ENCODE peak calls at places on chromosomes 3 and 15, in four cellular contexts. One of them, this sample, is unnamed.

GRCh38 chr15:89566621-89567294 is 8.5 kb upstream of the TICRR start:
- DNase-seq in K562: no peak
- DNase-seq in H1: no peak
- DNase-seq in GM12878: no peak
- DNase-seq in this sample: no peak

GRCh38 chr15:101049856-101050646 is 130.9 kb downstream of the LRRK1 start:
- DNase-seq in K562: no peak
- DNase-seq in H1: no peak
- DNase-seq in GM12878: no peak
- DNase-seq in this sample: no peak

GRCh38 chr3:89155811-89156210 is 48.4 kb downstream of the EPHA3 start:
- DNase-seq in K562: no peak
- DNase-seq in H1: no peak
- DNase-seq in GM12878: no peak
- DNase-seq in this sample: no peak

GRCh38 chr15:31303434-31304073 is 23.1 kb upstream of the KLF13 start:
- DNase-seq in K562: peak; percentile 60
- DNase-seq in GM12878: no peak
- DNase-seq in H1: no peak
- DNase-seq in this sample: no peak

GRCh38 chr3:187986514-187986934 is 167.4 kb upstream of the LPP start:
- DNase-seq in GM12878: no peak
- DNase-seq in K562: peak; percentile 28
- DNase-seq in H1: no peak
- DNase-seq in this sample: no peak

GRCh38 chr3:138365253-138365555 is 16.8 kb downstream of the MRAS start:
- DNase-seq in H1: no peak
- DNase-seq in K562: no peak
- DNase-seq in GM12878: no peak
- DNase-seq in this sample: no peak

GRCh38 chr15:86915811-86916331 is 836.2 kb downstream of the AGBL1 start:
- DNase-seq in GM12878: no peak
- DNase-seq in K562: peak; percentile 22
- DNase-seq in H1: no peak
- DNase-seq in this sample: peak; percentile 31

GRCh38 chr3:128068156-128068620 is 16.0 kb downstream of the SEC61A1 start:
- DNase-seq in H1: no peak
- DNase-seq in K562: peak; percentile 50
- DNase-seq in GM12878: no peak
- DNase-seq in this sample: peak; percentile 57

GRCh38 chr15:92001307-92001706 is 147.8 kb downstream of the SLCO3A1 start:
- DNase-seq in K562: no peak
- DNase-seq in H1: no peak
- DNase-seq in GM12878: no peak
- DNase-seq in this sample: no peak

GRCh38 chr3:44045476-44046275 is 196.0 kb upstream of the TOPAZ1 start:
- DNase-seq in GM12878: peak; percentile 98
- DNase-seq in K562: peak; percentile 22
- DNase-seq in H1: no peak
- DNase-seq in this sample: no peak

GRCh38 chr3:45509038-45509767 is 85.3 kb upstream of the LIMD1 start:
- DNase-seq in H1: peak; percentile 29
- DNase-seq in GM12878: no peak
- DNase-seq in K562: no peak
- DNase-seq in this sample: no peak

GRCh38 chr3:8732413-8732812 is 1.2 kb upstream of the CAV3 start:
- DNase-seq in H1: no peak
- DNase-seq in K562: no peak
- DNase-seq in GM12878: no peak
- DNase-seq in this sample: no peak

GRCh38 chr3:52782412-52783210 is 5.2 kb downstream of the ITIH1 start:
- DNase-seq in GM12878: no peak
- DNase-seq in H1: no peak
- DNase-seq in K562: no peak
- DNase-seq in this sample: no peak

GRCh38 chr3:55770077-55770476 is 283.0 kb upstream of the WNT5A start:
- DNase-seq in K562: no peak
- DNase-seq in H1: no peak
- DNase-seq in GM12878: no peak
- DNase-seq in this sample: no peak

GRCh38 chr3:134708671-134709070 is 57.8 kb upstream of the KY start:
- DNase-seq in H1: no peak
- DNase-seq in K562: no peak
- DNase-seq in GM12878: no peak
- DNase-seq in this sample: no peak

GRCh38 chr3:104909721-104910120 is 457.0 kb upstream of the ALCAM start:
- DNase-seq in H1: no peak
- DNase-seq in K562: no peak
- DNase-seq in GM12878: no peak
- DNase-seq in this sample: no peak

GRCh38 chr15:63369296-63369695 is 12.3 kb downstream of the CA12 start:
- DNase-seq in H1: no peak
- DNase-seq in K562: no peak
- DNase-seq in GM12878: no peak
- DNase-seq in this sample: no peak

GRCh38 chr15:68126415-68126814 is 72.3 kb downstream of the PIAS1 start:
- DNase-seq in H1: no peak
- DNase-seq in GM12878: no peak
- DNase-seq in K562: no peak
- DNase-seq in this sample: no peak

GRCh38 chr3:64687781-64688515 is at the start of gene ADAMTS9:
- DNase-seq in K562: no peak
- DNase-seq in GM12878: no peak
- DNase-seq in H1: no peak
- DNase-seq in this sample: no peak

GRCh38 chr15:68578960-68579935 is at the start of gene CORO2B:
- DNase-seq in H1: no peak
- DNase-seq in K562: no peak
- DNase-seq in GM12878: no peak
- DNase-seq in this sample: no peak

GRCh38 chr3:18419232-18419631 is 5.9 kb downstream of the SATB1 start:
- DNase-seq in GM12878: no peak
- DNase-seq in K562: no peak
- DNase-seq in H1: no peak
- DNase-seq in this sample: no peak

GRCh38 chr15:81914333-81914732 is 131.5 kb downstream of the MEX3B start:
- DNase-seq in GM12878: no peak
- DNase-seq in K562: no peak
- DNase-seq in H1: no peak
- DNase-seq in this sample: no peak

GRCh38 chr3:141096981-141097380 is 45.8 kb downstream of the SPSB4 start:
- DNase-seq in K562: no peak
- DNase-seq in GM12878: no peak
- DNase-seq in H1: no peak
- DNase-seq in this sample: no peak

GRCh38 chr3:124582621-124583437 is 147.4 kb upstream of the UMPS start:
- DNase-seq in H1: no peak
- DNase-seq in K562: no peak
- DNase-seq in GM12878: no peak
- DNase-seq in this sample: peak; percentile 73

GRCh38 chr3:187150599-187150998 is 11.3 kb upstream of the RPL39L start:
- DNase-seq in K562: no peak
- DNase-seq in GM12878: no peak
- DNase-seq in H1: no peak
- DNase-seq in this sample: peak; percentile 34

GRCh38 chr3:157807286-157807685 is 298.9 kb downstream of the SHOX2 start:
- DNase-seq in GM12878: no peak
- DNase-seq in K562: no peak
- DNase-seq in H1: no peak
- DNase-seq in this sample: no peak

GRCh38 chr15:80070840-80071239 is 11.4 kb downstream of the ZFAND6 start:
- DNase-seq in GM12878: no peak
- DNase-seq in K562: no peak
- DNase-seq in H1: no peak
- DNase-seq in this sample: peak; percentile 82

GRCh38 chr15:80071652-80072051 is 12.2 kb downstream of the ZFAND6 start:
- DNase-seq in H1: no peak
- DNase-seq in GM12878: no peak
- DNase-seq in K562: no peak
- DNase-seq in this sample: no peak

GRCh38 chr15:80066912-80067311 is 7.4 kb downstream of the ZFAND6 start:
- DNase-seq in H1: no peak
- DNase-seq in GM12878: no peak
- DNase-seq in K562: no peak
- DNase-seq in this sample: no peak

GRCh38 chr15:80072285-80072684 is 12.8 kb downstream of the ZFAND6 start:
- DNase-seq in GM12878: peak; percentile 83
- DNase-seq in H1: no peak
- DNase-seq in K562: peak; percentile 76
- DNase-seq in this sample: peak; percentile 91

GRCh38 chr15:80068578-80068977 is 9.1 kb downstream of the ZFAND6 start:
- DNase-seq in H1: no peak
- DNase-seq in GM12878: no peak
- DNase-seq in K562: no peak
- DNase-seq in this sample: no peak
- TF ChIP-seq TAF1 in H1: no peak
- TF ChIP-seq TAF1 in GM12878: no peak
- TF ChIP-seq TAF1 in K562: no peak
- TF ChIP-seq TAF1 in this sample: no peak

GRCh38 chr3:101629219-101629618 is 47.7 kb downstream of the ZBTB11 start:
- DNase-seq in H1: no peak
- DNase-seq in K562: no peak
- DNase-seq in GM12878: no peak
- DNase-seq in this sample: no peak
- TF ChIP-seq CEBPB in H1: no peak
- TF ChIP-seq CEBPB in K562: no peak
- TF ChIP-seq CEBPB in GM12878: no peak
- TF ChIP-seq CEBPB in this sample: no peak

DNA sequence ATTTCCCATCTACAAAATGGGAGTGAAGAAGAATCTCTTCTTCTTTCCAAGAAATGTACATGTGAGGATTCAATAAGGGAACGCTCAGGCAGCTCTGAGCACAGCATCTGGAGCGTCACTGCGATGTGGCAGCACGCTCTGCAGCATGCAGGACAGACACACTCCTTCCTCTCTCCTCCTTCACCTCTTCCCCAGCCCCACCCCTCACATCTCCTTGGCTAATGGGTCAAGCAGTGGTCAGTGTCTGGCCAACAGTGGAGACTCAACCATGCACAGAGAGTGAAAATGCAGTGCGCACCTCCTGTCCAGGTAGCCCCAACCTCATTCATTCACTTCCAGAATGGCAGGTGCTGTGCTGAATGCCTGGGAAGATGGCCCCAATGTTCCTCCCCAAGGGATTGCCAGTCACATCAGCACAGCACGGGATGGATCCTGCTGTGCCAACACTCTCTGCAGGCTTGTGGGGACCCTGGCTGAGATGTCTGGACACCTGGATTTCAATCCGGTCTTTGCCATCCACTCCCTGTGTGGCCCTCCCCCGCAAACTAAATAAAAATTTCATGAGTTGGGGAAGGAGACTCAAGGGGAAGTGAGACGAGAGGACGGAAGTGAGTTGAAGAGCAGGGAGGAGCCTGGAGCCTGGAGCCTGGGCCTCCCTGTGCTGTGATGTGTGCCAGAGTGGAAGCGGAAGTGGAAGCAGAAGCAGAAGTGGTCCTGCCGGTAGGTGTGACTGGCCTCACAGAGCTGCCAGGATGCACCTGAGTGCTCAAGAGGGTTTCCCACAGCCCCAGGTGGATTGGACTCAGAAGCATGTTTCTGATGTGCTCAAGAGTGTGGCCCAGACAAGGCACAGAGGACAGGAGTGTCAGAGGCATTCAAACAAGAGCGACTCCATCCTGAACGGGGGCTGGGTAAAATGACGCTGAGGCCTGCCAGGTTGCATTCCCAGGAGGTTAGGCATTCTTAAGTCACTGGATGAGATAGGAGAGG is 163.9 kb downstream of the SMAD6 start:
- DNase-seq in K562: no peak
- DNase-seq in GM12878: peak; percentile 41
- DNase-seq in H1: no peak
- DNase-seq in this sample: no peak
- TF ChIP-seq TAF1 in K562: no peak
- TF ChIP-seq TAF1 in GM12878: no peak
- TF ChIP-seq TAF1 in H1: no peak
- TF ChIP-seq TAF1 in this sample: no peak

DNA sequence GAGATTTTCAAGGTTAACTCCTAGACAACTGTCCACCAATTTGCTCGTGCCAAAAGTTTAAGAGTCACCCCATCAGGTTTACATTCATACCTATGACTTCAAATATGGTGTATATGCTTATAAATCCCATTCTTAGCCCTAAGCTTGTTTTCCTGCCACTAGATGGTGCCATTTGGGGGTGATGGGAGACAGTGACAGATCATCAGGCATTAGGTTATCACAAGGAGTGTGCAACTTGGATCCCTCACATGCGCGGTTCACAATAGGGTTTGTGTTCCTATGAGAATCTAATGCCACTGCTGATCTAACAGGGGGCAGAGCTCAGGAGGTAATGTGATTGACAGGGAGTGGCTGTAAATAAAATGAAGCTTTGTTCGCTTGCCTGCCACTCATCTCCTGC is 182.7 kb downstream of the CNTN6 start:
- DNase-seq in H1: no peak
- DNase-seq in K562: no peak
- DNase-seq in GM12878: no peak
- DNase-seq in this sample: no peak
- TF ChIP-seq CEBPB in H1: no peak
- TF ChIP-seq CEBPB in K562: no peak
- TF ChIP-seq CEBPB in GM12878: no peak
- TF ChIP-seq CEBPB in this sample: no peak

GRCh38 chr15:57892181-57892580 is 173.3 kb downstream of the ALDH1A2 start:
- DNase-seq in K562: no peak
- DNase-seq in H1: no peak
- DNase-seq in GM12878: no peak
- DNase-seq in this sample: no peak

GRCh38 chr15:57890351-57890750 is 175.2 kb downstream of the ALDH1A2 start:
- DNase-seq in K562: no peak
- DNase-seq in H1: no peak
- DNase-seq in GM12878: no peak
- DNase-seq in this sample: no peak

GRCh38 chr15:57887825-57888224 is 177.7 kb downstream of the ALDH1A2 start:
- DNase-seq in K562: no peak
- DNase-seq in GM12878: no peak
- DNase-seq in H1: no peak
- DNase-seq in this sample: no peak

GRCh38 chr15:57893075-57893474 is 172.4 kb downstream of the ALDH1A2 start:
- DNase-seq in H1: no peak
- DNase-seq in GM12878: no peak
- DNase-seq in K562: no peak
- DNase-seq in this sample: no peak

GRCh38 chr15:57890878-57891277 is 174.6 kb downstream of the ALDH1A2 start:
- DNase-seq in H1: no peak
- DNase-seq in K562: no peak
- DNase-seq in GM12878: no peak
- DNase-seq in this sample: no peak
- TF ChIP-seq TAF1 in H1: no peak
- TF ChIP-seq TAF1 in K562: no peak
- TF ChIP-seq TAF1 in GM12878: no peak
- TF ChIP-seq TAF1 in this sample: no peak

DNA sequence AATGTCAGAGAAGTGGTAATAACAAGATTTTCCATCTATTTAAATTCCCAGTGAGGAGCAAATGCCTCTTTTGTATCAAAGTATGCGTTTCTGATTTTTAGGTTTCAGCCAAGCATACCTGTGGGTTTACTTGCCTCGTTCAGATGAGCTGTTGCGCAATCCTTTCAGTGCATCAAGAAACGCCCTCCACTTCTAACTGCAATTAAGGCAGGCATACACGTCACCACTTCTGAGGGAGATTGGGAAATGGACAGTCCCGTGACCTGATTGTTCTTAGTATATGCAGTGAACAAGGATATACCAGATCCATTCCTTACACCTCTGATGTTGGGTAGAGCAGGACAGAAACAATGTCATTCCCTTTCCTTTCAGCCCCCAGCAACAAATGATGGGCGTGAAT is 219.0 kb downstream of the ITPR1 start:
- DNase-seq in GM12878: no peak
- DNase-seq in K562: no peak
- DNase-seq in H1: no peak
- DNase-seq in this sample: no peak
- TF ChIP-seq CEBPB in GM12878: no peak
- TF ChIP-seq CEBPB in K562: peak; percentile 100
- TF ChIP-seq CEBPB in H1: peak; percentile 100
- TF ChIP-seq CEBPB in this sample: peak; percentile 95

This sample was measured in HepG2.